ENCODE peak calls at places on chromosomes 2 and 18, in six cellular contexts. Q, D, F, M, S and K are unnamed samples.

GRCh38 chr2:189851174-189851826 is 67.0 kb downstream of the PMS1 start:
- DNase-seq in Q (no peak), D (no peak), F (no peak), M (no peak), S (no peak), K (no peak)

GRCh38 chr2:112182581-112183034 is 44.4 kb downstream of the FBLN7 start:
- DNase-seq in Q (no peak), D (no peak), F (no peak), M (no peak), S (no peak), K (no peak)

GRCh38 chr2:37635359-37636208 is 35.9 kb downstream of the CDC42EP3 start:
- DNase-seq in Q (peak; percentile 94), D (no peak), F (no peak), M (no peak), S (peak; percentile 93), K (no peak)

GRCh38 chr2:71581015-71581414 is 127.7 kb downstream of the DYSF start:
- DNase-seq in Q (no peak), D (no peak), F (no peak), M (no peak), S (peak; percentile 20), K (no peak)

GRCh38 chr2:102357975-102358374 is 2.4 kb downstream of the IL18R1 start:
- DNase-seq in Q (peak; percentile 44), D (no peak), F (no peak), M (no peak), S (no peak), K (no peak)

GRCh38 chr2:210169871-210170441 is 1.3 kb downstream of the KANSL1L start:
- DNase-seq in Q (peak; percentile 60), D (no peak), F (no peak), M (no peak), S (peak; percentile 89), K (no peak)

GRCh38 chr2:114714316-114714715 is 271.9 kb downstream of the DPP10 start:
- DNase-seq in Q (no peak), D (no peak), F (no peak), M (no peak), S (no peak), K (no peak)

GRCh38 chr2:41698787-41699422 is 348.9 kb upstream of the PKDCC start:
- DNase-seq in Q (peak; percentile 41), D (no peak), F (peak; percentile 76), M (peak; percentile 28), S (peak; percentile 12), K (peak; percentile 69)

GRCh38 chr2:217993055-217993645 is 9.6 kb downstream of the TNS1 start:
- DNase-seq in Q (no peak), D (no peak), F (no peak), M (peak; percentile 4), S (peak; percentile 85), K (no peak)

GRCh38 chr2:105798595-105798994 is 53.9 kb downstream of the NCK2 start:
- DNase-seq in Q (peak; percentile 71), D (no peak), F (no peak), M (no peak), S (no peak), K (no peak)

GRCh38 chr2:27522400-27522945 is 25.8 kb downstream of the GCKR start:
- DNase-seq in Q (no peak), D (no peak), F (no peak), M (no peak), S (no peak), K (no peak)

GRCh38 chr2:240124651-240125030 is 11.5 kb downstream of the COPS9 start:
- DNase-seq in Q (no peak), D (no peak), F (no peak), M (no peak), S (no peak), K (no peak)

GRCh38 chr18:25825066-25825465 is 265.3 kb downstream of the SS18 start:
- DNase-seq in Q (no peak), D (no peak), F (no peak), M (no peak), S (no peak), K (no peak)

GRCh38 chr2:218224206-218224605 is 7.2 kb downstream of the ARPC2 start:
- DNase-seq in Q (no peak), D (no peak), F (no peak), M (no peak), S (no peak), K (no peak)

GRCh38 chr18:30650499-30650898 is 392.0 kb downstream of the DSC3 start:
- DNase-seq in Q (no peak), D (no peak), F (no peak), M (no peak), S (no peak), K (no peak)

GRCh38 chr2:126935774-126936173 is 37.1 kb downstream of the TEX51 start:
- DNase-seq in Q (no peak), D (no peak), F (no peak), M (no peak), S (no peak), K (no peak)

GRCh38 chr18:48538531-48539405 is at the start of gene CTIF:
- DNase-seq in Q (peak; percentile 82), D (peak; percentile 91), F (peak; percentile 99), M (peak; percentile 93), S (peak; percentile 95), K (peak; percentile 98)

GRCh38 chr2:11696736-11697102 is 26.7 kb upstream of the NTSR2 start:
- DNase-seq in Q (no peak), D (no peak), F (no peak), M (no peak), S (no peak), K (no peak)

GRCh38 chr2:62456721-62457539 is 49.1 kb downstream of the TMEM17 start:
- DNase-seq in Q (peak; percentile 61), D (no peak), F (peak; percentile 88), M (peak; percentile 86), S (peak; percentile 82), K (peak; percentile 80)

DNA sequence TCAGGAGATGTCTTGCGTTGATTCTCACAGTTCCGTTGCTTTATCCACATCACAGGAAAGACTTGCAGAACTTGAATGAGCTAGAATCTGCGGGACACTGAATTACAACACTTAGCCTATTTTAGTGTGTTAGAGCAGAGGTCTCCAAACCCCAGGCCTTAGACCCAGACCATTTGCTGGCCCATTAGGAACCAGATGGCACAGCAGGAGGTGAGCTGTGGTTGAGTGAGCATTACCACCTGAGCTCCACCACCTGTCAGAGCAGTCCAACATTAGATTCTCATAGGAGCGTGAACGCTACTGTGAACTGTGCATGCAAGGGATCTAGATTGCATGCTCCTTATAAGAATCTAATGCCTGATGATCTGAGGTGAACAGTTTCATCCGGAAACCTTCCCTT is 3.8 kb downstream of the MRPL30 start:
- DNase-seq in Q (no peak), D (no peak), F (no peak), M (no peak), S (no peak), K (no peak)
- H3K4me3 ChIP-seq in Q (no peak overlapping the region), D (no peak overlapping the region), F (no peak overlapping the region), M (no peak overlapping the region), S (no peak overlapping the region), K (no peak overlapping the region)

GRCh38 chr2:212915121-212915782 is 236.2 kb downstream of the IKZF2 start:
- DNase-seq in Q (peak; percentile 21), D (no peak), F (no peak), M (no peak), S (peak; percentile 29), K (no peak)

GRCh38 chr2:212919238-212919637 is 232.2 kb downstream of the IKZF2 start:
- DNase-seq in Q (no peak), D (no peak), F (no peak), M (no peak), S (no peak), K (no peak)

GRCh38 chr2:212921061-212921460 is 230.4 kb downstream of the IKZF2 start:
- DNase-seq in Q (no peak), D (no peak), F (no peak), M (no peak), S (no peak), K (no peak)

GRCh38 chr2:212921711-212922110 is 229.7 kb downstream of the IKZF2 start:
- DNase-seq in Q (no peak), D (no peak), F (no peak), M (no peak), S (no peak), K (no peak)

GRCh38 chr2:212918336-212918735 is 233.1 kb downstream of the IKZF2 start:
- DNase-seq in Q (no peak), D (no peak), F (no peak), M (no peak), S (no peak), K (no peak)
- H3K4me3 ChIP-seq in Q (no peak overlapping the region), D (no peak overlapping the region), F (no peak overlapping the region), M (no peak overlapping the region), S (no peak overlapping the region), K (no peak overlapping the region)

GRCh38 chr2:26299488-26300092 is 46.4 kb upstream of the SELENOI start:
- DNase-seq in Q (peak; percentile 22), D (no peak), F (no peak), M (no peak), S (peak; percentile 63), K (no peak)

GRCh38 chr2:26300234-26300641 is 45.7 kb upstream of the SELENOI start:
- DNase-seq in Q (no peak), D (no peak), F (peak; percentile 86), M (peak; percentile 56), S (peak; percentile 55), K (no peak)

GRCh38 chr2:26298286-26298637 is 47.7 kb upstream of the SELENOI start:
- DNase-seq in Q (no peak), D (no peak), F (peak; percentile 50), M (no peak), S (no peak), K (no peak)

GRCh38 chr2:26297061-26297460 is 48.9 kb upstream of the SELENOI start:
- DNase-seq in Q (no peak), D (no peak), F (no peak), M (no peak), S (no peak), K (no peak)

DNA sequence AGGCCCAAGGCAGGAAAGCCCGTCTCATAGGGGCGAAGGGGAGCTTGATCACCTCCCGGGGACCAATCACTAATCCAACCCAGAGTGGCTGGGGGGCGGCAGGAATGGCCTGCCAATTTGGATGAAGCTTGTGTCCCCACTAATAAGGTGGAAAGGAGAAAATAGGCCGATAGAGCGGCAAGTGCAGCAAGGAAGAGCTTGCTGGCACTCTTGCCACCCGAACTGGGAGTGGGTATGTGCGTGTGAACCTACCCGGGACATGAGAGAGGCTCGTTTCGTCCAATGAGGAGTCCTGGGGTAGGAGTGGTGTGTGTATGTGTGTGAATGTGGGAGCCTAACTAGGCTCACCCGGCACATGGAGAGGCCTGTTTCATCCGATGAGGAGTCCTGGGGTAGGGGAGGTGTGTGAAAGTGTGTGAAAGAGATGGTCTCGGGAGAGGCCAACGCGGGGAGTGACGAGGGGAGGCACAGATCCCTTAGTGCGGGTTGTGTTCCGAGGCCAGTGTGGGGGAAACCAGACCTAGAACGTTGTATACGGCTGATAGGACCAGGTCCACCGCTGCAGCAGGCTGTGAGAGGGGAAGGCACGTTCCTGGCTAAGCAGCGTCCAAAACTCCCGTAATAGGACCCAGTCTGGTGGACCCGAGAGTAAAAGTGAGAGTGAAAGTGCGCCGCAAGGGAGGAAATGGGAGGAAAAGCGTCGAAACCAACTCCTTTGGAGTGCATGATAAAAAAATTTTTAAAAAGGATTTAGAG is 47.1 kb upstream of the SELENOI start:
- DNase-seq in Q (peak; percentile 42), D (no peak), F (no peak), M (peak; percentile 48), S (peak; percentile 44), K (no peak)
- H3K4me3 ChIP-seq in Q (peak overlapping the region; percentile 49), D (no peak overlapping the region), F (peak overlapping the region; percentile 36), M (peak overlapping the region; percentile 15), S (peak overlapping the region; percentile 50), K (peak overlapping the region; percentile 58)

DNA sequence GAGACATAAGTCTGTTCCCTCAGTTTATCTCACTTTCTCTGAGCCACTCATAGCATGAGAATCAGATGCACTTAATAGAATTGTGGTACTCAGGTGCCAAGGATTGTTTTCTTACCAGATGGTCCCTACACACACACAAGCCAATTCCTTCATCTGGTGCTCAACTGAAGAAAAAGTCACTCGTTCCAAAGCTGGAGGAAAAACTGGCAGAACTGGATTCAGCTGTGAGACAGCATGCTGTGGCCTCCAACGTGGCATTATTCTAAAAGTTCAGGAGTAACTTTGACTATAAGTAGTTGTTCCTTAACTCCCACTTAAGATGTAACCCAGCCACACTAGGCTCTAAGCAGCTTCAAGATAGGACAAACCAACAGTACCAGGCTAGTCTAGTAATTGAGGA is 33.4 kb upstream of the ABCA12 start:
- DNase-seq in Q (no peak), D (no peak), F (no peak), M (no peak), S (no peak), K (no peak)
- H3K4me3 ChIP-seq in Q (no peak overlapping the region), D (no peak overlapping the region), F (no peak overlapping the region), M (no peak overlapping the region), S (no peak overlapping the region), K (no peak overlapping the region)